ENCODE peak calls at places on chromosomes 4 and X, in five cellular contexts. Z is Caco-2, L is mammary epithelial cell, D is dorsolateral prefrontal cortex, X is endothelial cell of umbilical vein. B is an unnamed sample.
A peak's percentile ranks its signal among the peaks of the same experiment; 100 is the strongest.

GRCh38 chr4:36568575-36568974 is 287.2 kb downstream of the DTHD1 start:
- DNase-seq in D (no peak), X (no peak), L (peak; percentile 6), Z (no peak), B (no peak)

GRCh38 chr4:61994036-61994435 is 793.9 kb downstream of the ADGRL3 start:
- DNase-seq in D (no peak), L (peak; percentile 5), X (no peak), Z (no peak), B (no peak)

GRCh38 chrX:19823031-19823430 is 64.4 kb downstream of the SH3KBP1 start:
- DNase-seq in L (no peak), D (no peak), X (no peak), Z (no peak), B (no peak)

GRCh38 chr4:130233377-130234047 is 1137.6 kb downstream of the C4orf33 start:
- DNase-seq in D (no peak), X (no peak), L (peak; percentile 28), Z (no peak), B (no peak)

GRCh38 chr4:76194325-76194724 is 19.3 kb downstream of the SCARB2 start:
- DNase-seq in Z (no peak), D (no peak), X (peak; percentile 33), L (peak; percentile 96), B (no peak)

GRCh38 chr4:68861057-68861456 is 45.3 kb downstream of the UGT2B10 start:
- DNase-seq in X (no peak), L (no peak), Z (no peak), D (no peak), B (no peak)

GRCh38 chrX:105464611-105465010 is 244.1 kb upstream of the TEX13A start:
- DNase-seq in Z (no peak), D (no peak), X (no peak), L (peak; percentile 48), B (no peak)

GRCh38 chr4:182145360-182145905 is 97.8 kb upstream of the TENM3 start:
- DNase-seq in D (no peak), X (no peak), Z (no peak), L (peak; percentile 54), B (no peak)

GRCh38 chr4:48706741-48707140 is 73.3 kb downstream of the FRYL start:
- DNase-seq in Z (no peak), X (no peak), D (no peak), L (peak; percentile 62), B (no peak)

GRCh38 chrX:103099706-103100105 is 6.8 kb upstream of the NXF3 start:
- DNase-seq in Z (no peak), L (no peak), D (no peak), X (no peak), B (no peak)

DNA sequence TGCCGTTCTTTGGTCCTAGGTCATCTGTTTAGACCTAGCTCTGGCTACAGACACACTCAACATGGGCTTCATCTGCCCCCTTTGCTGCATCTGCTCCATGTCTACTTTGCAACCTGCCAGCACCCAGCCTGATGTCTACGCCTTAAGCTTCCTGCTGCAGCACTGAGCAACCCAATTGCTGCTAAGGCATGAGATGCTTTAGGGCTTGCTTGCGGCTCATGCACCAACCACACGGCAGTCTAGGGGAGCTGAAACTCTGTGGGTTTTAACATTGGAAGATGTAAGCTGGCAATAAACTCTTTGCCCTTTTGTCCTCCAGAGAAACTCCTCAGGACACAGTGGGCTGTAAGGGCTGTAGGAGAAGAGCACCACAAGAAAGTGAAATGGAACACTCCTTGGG is 11.7 kb upstream of the CLNK start:
- DNase-seq in Z (no peak), L (no peak), D (no peak), X (no peak), B (no peak)
- H3K27me3 ChIP-seq in Z (no peaks in the 10 kb centered on the region), L (no peaks in the 10 kb centered on the region), D (no peaks in the 10 kb centered on the region), X (no peaks in the 10 kb centered on the region), B (peaks cover 4% of the 10 kb centered on the region)

DNA sequence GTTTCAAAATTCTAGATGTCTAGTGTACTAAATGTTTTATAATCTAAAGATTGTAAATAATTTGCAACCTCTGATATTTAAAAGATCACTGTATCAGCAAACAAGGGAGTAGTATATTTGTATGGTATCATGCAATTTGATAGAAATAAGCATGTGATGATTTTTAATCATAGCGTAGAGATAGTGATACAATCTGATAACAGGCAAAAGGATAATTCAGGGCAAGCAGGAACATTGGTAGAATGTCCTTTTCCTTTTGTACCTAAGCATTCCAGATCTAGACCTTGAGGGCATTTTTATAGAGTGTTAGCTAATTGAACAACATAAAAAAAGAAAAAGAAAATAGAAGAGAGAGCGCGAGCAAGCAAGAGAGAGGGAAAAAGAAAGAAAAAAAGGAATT is 1.4 kb downstream of the ANK2 start:
- DNase-seq in D (no peak), X (no peak), L (no peak), Z (no peak), B (no peak)
- H3K4me3 ChIP-seq in D (peak overlapping the region; percentile 66), X (no peak overlapping the region), L (no peak overlapping the region), Z (no peak overlapping the region), B (no peak overlapping the region)

GRCh38 chr4:2457481-2458295 is 11.2 kb upstream of the RNF4 start:
- DNase-seq in X (no peak), L (no peak), D (no peak), Z (no peak), B (no peak)

GRCh38 chr4:2458546-2459491 is 10.1 kb upstream of the RNF4 start:
- DNase-seq in L (no peak), D (no peak), X (no peak), Z (no peak), B (no peak)

GRCh38 chr4:2462218-2462991 is 6.5 kb upstream of the RNF4 start:
- DNase-seq in D (peak; percentile 72), X (peak; percentile 75), Z (peak; percentile 84), L (peak; percentile 39), B (peak; percentile 66)

GRCh38 chr4:2461246-2461960 is 7.5 kb upstream of the RNF4 start:
- DNase-seq in X (no peak), Z (no peak), D (no peak), L (no peak), B (no peak)

GRCh38 chr4:2459589-2460349 is 9.1 kb upstream of the RNF4 start:
- DNase-seq in D (no peak), Z (no peak), L (no peak), X (no peak), B (no peak)
- H3K27me3 ChIP-seq in D (no peaks in the 10 kb centered on the region), Z (no peaks in the 10 kb centered on the region), L (no peaks in the 10 kb centered on the region), X (no peaks in the 10 kb centered on the region), B (no peaks in the 10 kb centered on the region)

GRCh38 chr4:4857809-4858508 is 1.5 kb upstream of the MSX1 start:
- DNase-seq in D (no peak), Z (no peak), L (no peak), X (no peak), B (no peak)
- H3K4me3 ChIP-seq in D (no peak overlapping the region), Z (no peak overlapping the region), L (no peak overlapping the region), X (no peak overlapping the region), B (no peak overlapping the region)

DNA sequence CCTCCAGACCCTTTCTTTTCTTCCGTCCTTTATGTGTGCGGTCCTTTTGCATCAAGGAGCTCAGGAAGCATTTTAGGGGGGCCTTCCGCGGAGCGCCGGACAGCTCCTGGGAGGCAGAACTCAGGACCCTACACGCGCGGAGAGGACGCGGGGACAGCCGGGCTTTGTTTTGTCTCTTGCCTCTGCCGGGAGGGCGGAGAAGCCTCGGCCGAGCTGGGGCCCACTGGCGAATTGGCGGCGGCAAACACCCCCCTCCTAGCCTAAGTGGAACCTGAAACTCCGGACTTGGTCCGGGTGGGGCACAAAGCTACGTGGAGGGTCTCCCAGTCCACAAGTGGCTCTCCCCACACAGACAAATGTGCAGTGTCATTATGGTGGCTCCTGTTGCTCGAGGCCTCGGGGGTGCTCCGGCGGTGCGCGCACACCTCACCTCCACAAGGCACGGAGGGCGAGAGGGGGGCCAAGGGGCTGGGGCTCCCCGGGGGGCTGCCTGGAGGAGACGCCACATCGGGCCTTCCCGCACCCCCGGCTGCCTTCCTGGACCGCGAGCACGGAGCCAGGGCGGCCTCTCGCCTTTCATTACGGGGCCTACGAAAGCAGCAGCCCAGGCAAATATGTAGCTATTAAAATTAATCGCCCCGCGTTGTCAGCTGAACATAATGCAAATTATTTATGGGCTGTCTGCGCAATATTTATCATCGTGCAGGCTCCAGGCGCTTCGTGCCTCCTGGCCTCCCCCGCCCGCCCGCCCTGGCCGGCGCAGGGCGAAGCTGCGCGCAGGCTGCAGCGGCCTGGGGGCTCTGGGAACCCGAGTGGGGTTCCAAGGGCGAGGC is 70.6 kb upstream of the BCOR start:
- DNase-seq in L (no peak), X (no peak), Z (no peak), D (peak; percentile 27), B (no peak)
- H3K27me3 ChIP-seq in L (peaks cover 54% of the 10 kb centered on the region), X (no peaks in the 10 kb centered on the region), Z (no peaks in the 10 kb centered on the region), D (peaks cover 95% of the 10 kb centered on the region), B (no peaks in the 10 kb centered on the region)

B was measured in naive thymus-derived CD4-positive, alpha-beta T cell.